ENCODE peak calls at places on chromosomes 12 and 14, in ten cellular contexts. G, Y, V, K, A, D, C, F, H and M are unnamed samples.

GRCh38 chr12:109766251-109766778 is 52.7 kb downstream of the FAM222A start:
- DNase-seq in G (peak), Y (no peak), V (no peak), K (no peak), A (no peak), D (no peak), C (no peak), F (peak), H (peak), M (no peak)

GRCh38 chr14:95519699-95520098 is 3.2 kb upstream of the SYNE3 start:
- DNase-seq in G (peak), Y (no peak), V (no peak), K (peak), A (no peak), D (no peak), C (peak), F (peak), H (peak), M (no peak)

GRCh38 chr12:60337865-60338549 is 742.2 kb downstream of the SLC16A7 start:
- DNase-seq in G (no peak), Y (no peak), V (no peak), K (no peak), A (no peak), D (no peak), C (no peak), F (no peak), H (no peak), M (no peak)

GRCh38 chr14:100022772-100023451 is 42.3 kb upstream of the EVL start:
- DNase-seq in G (no peak), Y (no peak), V (no peak), K (no peak), A (no peak), D (no peak), C (peak), F (no peak), H (no peak), M (peak)

GRCh38 chr12:1691123-1692007 is 495 bp downstream of the ADIPOR2 start:
- DNase-seq in G (peak), Y (peak), V (no peak), K (peak), A (peak), D (peak), C (peak), F (peak), H (no peak), M (peak)

GRCh38 chr12:106981781-106982180 is 5.2 kb downstream of the MTERF2 start:
- DNase-seq in G (no peak), Y (no peak), V (no peak), K (no peak), A (no peak), D (no peak), C (no peak), F (no peak), H (no peak), M (no peak)

GRCh38 chr12:8996682-8997405 is 7.5 kb downstream of the KLRG1 start:
- DNase-seq in G (peak), Y (no peak), V (peak), K (peak), A (no peak), D (no peak), C (peak), F (no peak), H (no peak), M (no peak)

GRCh38 chr14:34425095-34425851 is 36.8 kb downstream of the SPTSSA start:
- DNase-seq in G (no peak), Y (no peak), V (no peak), K (no peak), A (no peak), D (no peak), C (no peak), F (no peak), H (no peak), M (no peak)

GRCh38 chr12:132783917-132784531 is 22.4 kb upstream of the ANKLE2 start:
- DNase-seq in G (peak), Y (no peak), V (no peak), K (no peak), A (no peak), D (no peak), C (no peak), F (no peak), H (no peak), M (no peak)

GRCh38 chr14:66117600-66117999 is 368.6 kb upstream of the CCDC196 start:
- DNase-seq in G (no peak), Y (no peak), V (no peak), K (no peak), A (no peak), D (no peak), C (peak), F (no peak), H (no peak), M (no peak)